ENCODE peak calls at places on chromosomes 3 and 15, in five cellular contexts. X is effector CD4-positive, alpha-beta T cell; S is activated CD4-positive, alpha-beta T cell treated with anti-CD3 and anti-CD28 coated beads for 48 hours; O is RCC 7860; T is kidney epithelial cell. M is an unnamed sample.

GRCh38 chr3:182562274-182562673 is 231.0 kb upstream of the ATP11B start:
- DNase-seq in X (no peak), S (no peak), O (no peak), T (no peak), M (no peak)

GRCh38 chr3:194061421-194062029 is 74.4 kb upstream of the HES1 start:
- DNase-seq in X (no peak), S (no peak), O (no peak), T (no peak), M (no peak)

GRCh38 chr3:169356284-169356955 is 307.1 kb downstream of the MECOM start:
- DNase-seq in X (no peak), S (no peak), O (no peak), T (no peak), M (no peak)

GRCh38 chr3:15305366-15305844 is 27.0 kb downstream of the SH3BP5 start:
- DNase-seq in X (no peak), S (no peak), O (no peak), T (no peak), M (no peak)

GRCh38 chr3:60953406-60953805 is 297.8 kb downstream of the FHIT start:
- DNase-seq in X (no peak), S (no peak), O (no peak), T (no peak), M (no peak)

GRCh38 chr15:74835312-74835823 is 7.6 kb downstream of the ULK3 start:
- DNase-seq in X (peak; percentile 26), S (peak; percentile 70), O (peak; percentile 48), T (no peak), M (no peak)

GRCh38 chr3:178306427-178307115 is 229.7 kb upstream of the KCNMB2 start:
- DNase-seq in X (no peak), S (no peak), O (no peak), T (no peak), M (no peak)

GRCh38 chr3:52696830-52697621 is 8.6 kb downstream of the GLT8D1 start:
- DNase-seq in X (no peak), S (no peak), O (no peak), T (no peak), M (no peak)

GRCh38 chr3:120218981-120219380 is 66.0 kb downstream of the GPR156 start:
- DNase-seq in X (no peak), S (no peak), O (no peak), T (no peak), M (no peak)

GRCh38 chr3:194086251-194087075 is 49.5 kb upstream of the HES1 start:
- DNase-seq in X (no peak), S (no peak), O (no peak), T (no peak), M (no peak)

GRCh38 chr15:26126070-26126469 is 262.9 kb upstream of the ATP10A start:
- DNase-seq in X (no peak), S (no peak), O (no peak), T (no peak), M (no peak)

GRCh38 chr15:26073430-26074333 is 210.6 kb upstream of the ATP10A start:
- DNase-seq in X (no peak), S (peak; percentile 69), O (no peak), T (no peak), M (no peak)

GRCh38 chr3:189954733-189955665 is 165.7 kb downstream of the P3H2 start:
- DNase-seq in X (no peak), S (no peak), O (no peak), T (no peak), M (no peak)